ENCODE peak calls at places on chromosomes 3 and 15, in five cellular contexts. I, N, L, P and V are unnamed samples. For H3K36me3, the result is how much of the 10 kb centered on the place peaks cover.

GRCh38 chr3:86986666-86987420 is 4.1 kb downstream of the VGLL3 start:
- DNase-seq in I (no peak), N (no peak), L (no peak), P (no peak), V (no peak)

GRCh38 chr3:124745756-124746155 is 15.5 kb downstream of the UMPS start:
- DNase-seq in I (no peak), N (no peak), L (peak), P (no peak), V (no peak)

GRCh38 chr3:183275418-183275817 is 22.4 kb downstream of the B3GNT5 start:
- DNase-seq in I (no peak), N (no peak), L (no peak), P (peak), V (no peak)

GRCh38 chr3:140216249-140216648 is 281.3 kb downstream of the CLSTN2 start:
- DNase-seq in I (no peak), N (no peak), L (no peak), P (no peak), V (no peak)

GRCh38 chr3:112550859-112551258 is 10.9 kb downstream of the ATG3 start:
- DNase-seq in I (no peak), N (no peak), L (no peak), P (no peak), V (no peak)

GRCh38 chr3:56724580-56725142 is 41.6 kb upstream of the TASOR start:
- DNase-seq in I (no peak), N (no peak), L (no peak), P (no peak), V (no peak)

GRCh38 chr15:46110755-46111154 is 475.9 kb downstream of the SQOR start:
- DNase-seq in I (no peak), N (no peak), L (no peak), P (no peak), V (no peak)

GRCh38 chr3:24096695-24097290 is 151.7 kb downstream of the NR1D2 start:
- DNase-seq in I (no peak), N (no peak), L (no peak), P (no peak), V (no peak)

GRCh38 chr3:106208979-106209378 is 340.2 kb upstream of the CBLB start:
- DNase-seq in I (no peak), N (no peak), L (no peak), P (no peak), V (no peak)

GRCh38 chr3:32138545-32139104 is 32.2 kb downstream of the GPD1L start:
- DNase-seq in I (no peak), N (no peak), L (no peak), P (no peak), V (peak)

GRCh38 chr15:80674245-80674614 is 20.9 kb upstream of the ABHD17C start:
- DNase-seq in I (no peak), N (no peak), L (no peak), P (no peak), V (no peak)

GRCh38 chr15:65223996-65224395 is 12.7 kb upstream of the CILP start:
- DNase-seq in I (no peak), N (no peak), L (no peak), P (no peak), V (no peak)

GRCh38 chr3:99325407-99325806 is 313.0 kb upstream of the COL8A1 start:
- DNase-seq in I (no peak), N (no peak), L (no peak), P (no peak), V (no peak)

GRCh38 chr3:12255393-12255792 is 33.5 kb upstream of the PPARG start:
- DNase-seq in I (no peak), N (no peak), L (no peak), P (no peak), V (no peak)

GRCh38 chr15:29141206-29141907 is 128.3 kb downstream of the NSMCE3 start:
- DNase-seq in I (no peak), N (peak), L (no peak), P (no peak), V (no peak)

GRCh38 chr15:30922469-30923311 is 19.0 kb downstream of the FAN1 start:
- DNase-seq in I (no peak), N (no peak), L (peak), P (no peak), V (no peak)

GRCh38 chr15:30919877-30920550 is 16.3 kb downstream of the FAN1 start:
- DNase-seq in I (no peak), N (no peak), L (no peak), P (no peak), V (no peak)

GRCh38 chr15:30923429-30923828 is 19.7 kb downstream of the FAN1 start:
- DNase-seq in I (no peak), N (peak), L (peak), P (no peak), V (no peak)

GRCh38 chr15:30921781-30922371 is 18.2 kb downstream of the FAN1 start:
- DNase-seq in I (no peak), N (peak), L (peak), P (no peak), V (peak)

DNA sequence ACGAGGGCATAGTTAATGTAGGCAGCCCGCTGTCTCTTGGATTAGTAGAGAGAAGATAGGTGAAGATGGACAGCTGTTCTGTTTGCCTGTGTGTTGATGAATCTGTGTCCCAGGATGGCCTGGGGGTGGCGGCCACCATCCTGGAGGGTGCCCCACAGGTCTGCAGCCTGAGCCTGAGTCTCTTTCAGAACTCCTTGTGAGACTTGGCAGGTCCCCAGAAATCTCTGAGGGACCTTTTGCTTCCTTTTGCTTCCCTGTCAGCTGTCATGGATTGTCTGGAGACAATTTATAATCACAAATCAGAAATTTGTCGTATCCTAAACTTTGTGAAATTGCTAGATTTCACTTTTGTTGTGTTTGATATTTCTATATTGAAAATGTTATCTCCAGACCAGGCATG is 17.4 kb downstream of the FAN1 start:
- DNase-seq in I (no peak), N (no peak), L (peak), P (no peak), V (no peak)
- H3K36me3 ChIP-seq in I (half or more), N (half or more), L (under half), P (under half), V (half or more)

DNA sequence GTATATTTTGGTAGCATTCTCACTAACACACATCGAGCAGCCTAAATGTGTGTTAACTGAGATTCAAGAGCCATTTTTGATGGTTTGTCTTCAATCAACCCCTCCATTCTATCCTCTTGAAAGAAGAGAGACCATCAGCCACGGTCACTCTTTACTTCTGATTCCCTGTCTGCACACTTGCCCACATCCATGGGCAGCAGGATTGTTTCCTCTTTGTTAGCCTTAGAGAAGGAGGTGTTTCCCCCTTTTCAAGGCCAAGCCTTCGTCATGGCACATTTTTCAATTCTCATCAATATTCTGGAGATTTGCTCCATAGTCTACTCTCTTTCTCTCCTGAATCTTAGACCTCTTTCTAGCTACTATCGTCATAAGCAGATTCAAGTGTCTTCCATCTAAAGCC is 522.4 kb upstream of the NAALADL2 start:
- DNase-seq in I (no peak), N (no peak), L (no peak), P (no peak), V (no peak)
- H3K27ac ChIP-seq in I (no peak), N (no peak), L (no peak), P (no peak), V (peak)

GRCh38 chr3:47385007-47385406 is 4.2 kb downstream of the PTPN23 start:
- DNase-seq in I (no peak), N (no peak), L (no peak), P (no peak), V (peak)
- H3K36me3 ChIP-seq in I (under half), N (under half), L (under half), P (under half), V (under half)

DNA sequence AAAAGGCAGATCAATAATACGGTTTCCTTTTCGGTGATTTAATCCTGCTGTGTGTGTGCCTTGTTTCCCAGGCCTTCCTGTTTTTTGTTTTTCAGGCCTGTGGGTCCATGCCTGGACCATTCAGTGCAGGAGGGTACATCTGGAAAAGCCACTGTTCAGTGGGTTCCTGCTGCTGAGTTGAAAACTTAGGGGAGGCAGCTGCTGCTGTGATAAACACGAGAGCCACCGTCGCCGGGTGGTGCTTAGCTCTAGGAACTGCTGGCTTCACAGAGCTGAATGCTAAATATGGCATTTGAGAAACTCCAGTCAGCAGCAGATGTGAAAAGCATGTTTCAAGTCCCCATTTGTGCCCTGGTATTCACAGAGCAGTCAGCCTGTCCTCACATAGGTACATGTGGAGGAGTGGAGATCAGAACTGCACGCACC is 44.0 kb downstream of the SYNM start:
- DNase-seq in I (no peak), N (no peak), L (no peak), P (no peak), V (no peak)
- H3K27ac ChIP-seq in I (no peak), N (peak), L (no peak), P (no peak), V (no peak)

DNA sequence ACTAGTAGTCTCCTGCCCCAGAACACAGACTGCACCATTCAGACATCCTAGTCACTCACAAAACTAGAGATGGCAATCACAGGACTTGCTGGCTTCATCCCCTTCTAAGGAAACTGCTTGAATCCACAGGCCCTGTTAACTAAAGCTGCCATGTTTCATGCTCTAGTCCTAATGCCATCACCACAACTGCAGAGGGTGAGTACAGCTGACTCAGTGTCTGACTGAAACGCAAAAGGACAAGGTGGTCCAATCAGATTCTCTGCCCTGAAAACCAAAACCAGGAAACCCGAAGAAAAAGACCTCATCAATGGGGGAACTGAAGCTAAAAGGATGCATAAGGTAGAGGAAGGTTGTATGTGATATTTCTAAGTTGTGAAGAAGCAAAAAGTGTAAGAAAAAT is 25.2 kb upstream of the TFDP2 start:
- DNase-seq in I (no peak), N (no peak), L (no peak), P (no peak), V (no peak)
- H3K36me3 ChIP-seq in I (half or more), N (half or more), L (under half), P (under half), V (under half)